ENCODE peak calls at places on chromosomes 12 and 14, in nine cellular contexts. Q is uterus, I is IMR-90, W is heart left ventricle, C is A549, G is suprapubic skin, E is transverse colon, Y is right lobe of liver, R is testis. M is an unnamed sample.

GRCh38 chr14:68172664-68173063 is 353.1 kb downstream of the RAD51B start:
- DNase-seq in Q (no peak), E (no peak), R (no peak), G (no peak), Y (no peak), C (peak), W (no peak), I (no peak), M (no peak)

GRCh38 chr12:5442251-5443006 is 10.5 kb downstream of the NTF3 start:
- DNase-seq in G (no peak), I (peak), E (no peak), R (peak), W (no peak), Q (no peak), C (peak), Y (no peak), M (no peak)

GRCh38 chr12:113347107-113347506 is 11.3 kb upstream of the PLBD2 start:
- DNase-seq in R (no peak), Y (no peak), E (no peak), G (no peak), C (no peak), W (no peak), Q (no peak), I (no peak), M (no peak)

GRCh38 chr12:99253068-99253467 is 394.5 kb upstream of the GARIN6 start:
- DNase-seq in C (peak), W (no peak), E (no peak), Q (no peak), I (no peak), Y (no peak), G (no peak), R (no peak), M (no peak)

GRCh38 chr14:52455291-52456088 is 96.8 kb downstream of the TXNDC16 start:
- DNase-seq in G (no peak), W (no peak), E (no peak), Q (no peak), I (peak), R (no peak), Y (no peak), C (no peak), M (no peak)

GRCh38 chr14:41201721-41202120 is 405.0 kb upstream of the LRFN5 start:
- DNase-seq in Q (no peak), C (no peak), I (no peak), Y (no peak), E (no peak), R (no peak), G (no peak), W (no peak), M (no peak)

GRCh38 chr12:6603095-6603567 is 4.0 kb downstream of the CHD4 start:
- DNase-seq in I (peak), Q (peak), Y (no peak), C (no peak), E (peak), W (peak), G (no peak), R (peak), M (peak)

GRCh38 chr14:69002069-69002468 is 23.0 kb upstream of the ACTN1 start:
- DNase-seq in W (peak), I (no peak), C (peak), G (no peak), R (peak), Y (peak), Q (no peak), E (peak), M (no peak)

GRCh38 chr12:53056296-53056695 is 6.4 kb downstream of the TNS2 start:
- DNase-seq in G (peak), E (peak), R (no peak), Q (no peak), C (no peak), I (no peak), Y (no peak), W (no peak), M (peak)

GRCh38 chr14:61569783-61570182 is 125.5 kb upstream of the HIF1A start:
- DNase-seq in Y (no peak), G (peak), C (no peak), I (peak), W (peak), E (no peak), Q (no peak), R (no peak), M (peak)

GRCh38 chr14:24179961-24180726 is 8.3 kb downstream of the REC8 start:
- DNase-seq in Y (peak), C (no peak), E (no peak), R (no peak), G (peak), W (peak), Q (no peak), I (peak), M (no peak)

GRCh38 chr12:64890873-64891468 is 66.5 kb downstream of the TBC1D30 start:
- DNase-seq in E (no peak), Q (no peak), Y (no peak), C (peak), I (peak), G (no peak), R (no peak), W (no peak), M (no peak)

GRCh38 chr12:104121001-104121400 is 17.0 kb downstream of the NFYB start:
- DNase-seq in I (peak), Y (no peak), E (no peak), G (no peak), Q (no peak), W (no peak), C (peak), R (no peak), M (no peak)

DNA sequence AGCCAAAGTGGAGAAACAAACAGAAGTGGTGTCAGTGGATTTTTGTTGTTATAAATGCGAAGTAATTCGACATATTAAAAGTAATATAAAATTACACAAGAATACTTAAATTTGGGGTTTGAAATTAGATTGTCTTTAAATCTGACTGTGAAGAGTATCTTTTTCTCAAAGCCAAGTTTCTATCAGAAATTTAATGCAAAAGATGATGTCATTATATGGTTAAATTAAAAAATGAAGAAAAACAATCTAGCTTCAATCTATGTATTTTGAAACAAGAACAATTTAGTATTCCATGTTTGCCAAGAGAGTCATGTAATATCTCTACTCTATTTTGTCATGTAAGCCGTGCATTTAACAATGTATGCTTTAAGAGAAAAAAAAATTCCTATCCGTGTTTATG is 590.0 kb upstream of the ATXN7L3B start:
- DNase-seq in G (no peak), C (no peak), Y (no peak), I (no peak), W (no peak), E (no peak), R (no peak), Q (no peak), M (no peak)
- H3K4me3 ChIP-seq in G (no peak), C (no peak), Y (no peak), I (no peak), W (no peak), E (no peak), R (no peak), Q (no peak), M (no peak)

DNA sequence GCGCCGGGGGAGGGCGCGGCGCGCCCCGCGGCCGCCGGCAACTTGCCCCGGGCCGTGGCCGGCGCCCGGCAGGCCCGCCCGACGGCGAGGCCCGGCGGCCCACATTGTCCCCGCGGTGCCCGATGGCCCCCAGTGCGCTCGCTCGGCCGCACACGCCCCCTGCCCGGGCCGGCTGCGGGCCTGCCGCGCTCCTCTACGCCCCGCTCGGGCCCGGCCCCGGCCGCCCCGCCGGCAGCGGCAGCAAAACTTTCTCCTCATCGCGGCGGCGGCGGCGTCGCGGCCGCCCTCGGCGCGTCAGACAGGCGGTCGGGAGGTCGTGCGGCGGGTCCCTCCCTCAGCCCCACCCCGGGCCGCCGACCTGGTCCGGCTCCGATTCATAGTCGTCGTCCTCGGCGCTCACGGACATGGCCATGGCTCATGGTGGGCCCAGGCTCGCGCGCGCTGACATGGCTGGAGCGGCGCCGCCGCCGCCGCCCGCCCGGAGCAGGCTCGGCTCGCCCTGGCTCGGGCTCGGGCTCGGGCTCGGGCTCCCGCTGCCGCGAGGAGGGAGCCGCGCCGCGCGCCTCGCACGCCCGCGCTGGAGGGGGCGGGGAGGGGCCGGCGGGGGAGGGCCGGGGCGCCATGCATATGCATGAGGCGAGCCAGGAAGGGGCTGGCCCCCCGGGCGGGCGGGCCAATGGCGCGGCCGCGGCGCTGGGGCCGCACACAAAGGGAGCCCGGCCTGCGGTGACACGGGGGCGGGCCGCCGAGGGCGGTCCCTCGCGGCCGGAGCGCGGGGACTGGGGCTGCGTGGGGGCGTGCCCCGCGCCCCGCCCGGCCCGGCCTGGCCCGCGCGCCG is 67.1 kb downstream of the RNF34 start:
- DNase-seq in E (peak), Y (peak), I (peak), R (peak), W (peak), C (peak), Q (peak), G (peak), M (peak)
- TF ChIP-seq POLR2A in E (peak), Y (peak), I (peak), R (no peak), W (no peak), C (peak), Q (peak), G (peak), M (no peak)

GRCh38 chr12:100346660-100347059 is 10.2 kb upstream of the SLC17A8 start:
- DNase-seq in Q (no peak), G (no peak), W (no peak), C (no peak), Y (no peak), I (peak), R (no peak), E (no peak), M (no peak)
- H3K4me3 ChIP-seq in Q (no peak), G (no peak), W (no peak), C (no peak), Y (no peak), I (no peak), R (no peak), E (no peak), M (no peak)

GRCh38 chr14:103347091-103347815 is 13.2 kb downstream of the EIF5 start:
- DNase-seq in Y (no peak), W (no peak), Q (no peak), C (no peak), I (no peak), R (no peak), G (no peak), E (no peak), M (no peak)

GRCh38 chr14:103343905-103344797 is 10.1 kb downstream of the EIF5 start:
- DNase-seq in Q (no peak), G (no peak), R (no peak), Y (no peak), E (no peak), C (no peak), I (no peak), W (no peak), M (no peak)

GRCh38 chr14:103343164-103343879 is 9.3 kb downstream of the EIF5 start:
- DNase-seq in E (no peak), R (no peak), C (no peak), Y (no peak), W (no peak), Q (no peak), G (no peak), I (no peak), M (no peak)

GRCh38 chr14:103348154-103348553 is 14.1 kb downstream of the EIF5 start:
- DNase-seq in W (no peak), Q (no peak), Y (no peak), E (no peak), G (no peak), I (peak), R (no peak), C (no peak), M (no peak)

DNA sequence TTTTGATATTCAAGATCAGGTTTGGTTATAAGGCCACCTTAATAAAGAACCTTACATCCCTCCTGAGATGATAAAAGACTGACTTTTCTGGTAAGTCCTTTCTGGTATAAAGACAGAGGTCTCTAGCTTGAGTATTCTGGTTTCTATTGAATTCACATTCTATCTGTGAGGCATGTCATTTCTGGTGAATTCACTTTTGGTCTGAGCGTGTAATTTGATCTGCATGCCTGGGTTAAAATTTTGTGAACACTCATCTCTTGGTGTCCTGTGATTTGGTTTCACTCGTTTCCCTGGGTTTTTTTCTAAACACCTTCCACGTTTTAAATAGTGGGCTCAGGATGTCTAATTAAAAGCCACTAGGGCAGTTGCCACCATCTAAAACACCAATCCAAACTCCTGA is 12.2 kb downstream of the EIF5 start:
- DNase-seq in Q (no peak), E (no peak), G (no peak), Y (no peak), W (no peak), I (peak), R (no peak), C (no peak), M (no peak)
- TF ChIP-seq POLR2A in Q (no peak), E (no peak), G (no peak), Y (no peak), W (no peak), I (no peak), R (no peak), C (no peak), M (no peak)

DNA sequence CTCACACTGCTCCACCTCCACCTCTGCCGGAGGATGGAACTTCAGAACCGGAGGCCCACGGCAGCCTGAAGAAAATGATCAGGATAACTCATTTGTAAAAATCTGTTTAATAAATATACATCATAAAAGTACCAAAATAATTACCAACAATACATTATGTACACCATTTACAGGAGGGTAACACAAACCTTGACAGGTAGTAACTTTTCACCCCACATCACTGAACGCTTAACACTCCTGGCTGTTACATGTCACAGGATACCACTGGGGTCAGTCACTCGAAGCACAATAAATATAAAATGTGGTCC is 3.2 kb downstream of the NFKBIA start:
- DNase-seq in E (no peak), C (no peak), W (no peak), Q (no peak), G (no peak), Y (no peak), I (no peak), R (no peak), M (no peak)
- H3K4me3 ChIP-seq in E (peak), C (peak), W (peak), Q (peak), G (peak), Y (peak), I (no peak), R (peak), M (peak)

GRCh38 chr12:51011960-51012359 is 14.2 kb downstream of the SLC11A2 start:
- DNase-seq in E (no peak), W (no peak), Q (no peak), G (no peak), Y (no peak), C (no peak), I (no peak), R (peak), M (no peak)
- TF ChIP-seq POLR2A in E (no peak), W (no peak), Q (no peak), G (no peak), Y (no peak), C (no peak), I (no peak), R (no peak), M (no peak)

M was measured in lower leg skin.